ENCODE peak calls at places on chromosomes 3 and 15, in eight cellular contexts. L, Q, T, B, N, V, Z and A are unnamed samples.

GRCh38 chr3:25783661-25784512 is 644 bp upstream of the NGLY1 start:
- DNase-seq in L (peak), Q (no peak), T (peak), B (peak), N (peak), V (peak), Z (peak), A (peak)

GRCh38 chr15:27244047-27244446 is 273.1 kb downstream of the GABRG3 start:
- DNase-seq in L (no peak), Q (no peak), T (no peak), B (no peak), N (no peak), V (no peak), Z (no peak), A (no peak)

GRCh38 chr15:68210821-68211655 is 5.9 kb upstream of the CALML4 start:
- DNase-seq in L (peak), Q (no peak), T (peak), B (peak), N (peak), V (peak), Z (peak), A (peak)

GRCh38 chr3:54905230-54905888 is 22.5 kb downstream of the LRTM1 start:
- DNase-seq in L (no peak), Q (no peak), T (peak), B (no peak), N (no peak), V (no peak), Z (no peak), A (no peak)

GRCh38 chr3:161969867-161970266 is 473.3 kb downstream of the OTOL1 start:
- DNase-seq in L (no peak), Q (no peak), T (peak), B (no peak), N (no peak), V (no peak), Z (no peak), A (no peak)

GRCh38 chr3:13037458-13038117 is 35.6 kb downstream of the IQSEC1 start:
- DNase-seq in L (no peak), Q (no peak), T (peak), B (no peak), N (no peak), V (no peak), Z (no peak), A (no peak)

GRCh38 chr15:63140936-63141335 is 16.3 kb downstream of the RPS27L start:
- DNase-seq in L (no peak), Q (no peak), T (no peak), B (no peak), N (no peak), V (no peak), Z (no peak), A (no peak)

GRCh38 chr3:124748560-124749198 is 18.4 kb downstream of the UMPS start:
- DNase-seq in L (no peak), Q (no peak), T (no peak), B (no peak), N (no peak), V (no peak), Z (no peak), A (no peak)

GRCh38 chr3:42743204-42743995 is 29.7 kb downstream of the CCDC13 start:
- DNase-seq in L (no peak), Q (no peak), T (no peak), B (no peak), N (no peak), V (no peak), Z (no peak), A (peak)

GRCh38 chr3:38031022-38031994 is 1.9 kb upstream of the PLCD1 start:
- DNase-seq in L (peak), Q (peak), T (no peak), B (peak), N (peak), V (peak), Z (no peak), A (peak)

DNA sequence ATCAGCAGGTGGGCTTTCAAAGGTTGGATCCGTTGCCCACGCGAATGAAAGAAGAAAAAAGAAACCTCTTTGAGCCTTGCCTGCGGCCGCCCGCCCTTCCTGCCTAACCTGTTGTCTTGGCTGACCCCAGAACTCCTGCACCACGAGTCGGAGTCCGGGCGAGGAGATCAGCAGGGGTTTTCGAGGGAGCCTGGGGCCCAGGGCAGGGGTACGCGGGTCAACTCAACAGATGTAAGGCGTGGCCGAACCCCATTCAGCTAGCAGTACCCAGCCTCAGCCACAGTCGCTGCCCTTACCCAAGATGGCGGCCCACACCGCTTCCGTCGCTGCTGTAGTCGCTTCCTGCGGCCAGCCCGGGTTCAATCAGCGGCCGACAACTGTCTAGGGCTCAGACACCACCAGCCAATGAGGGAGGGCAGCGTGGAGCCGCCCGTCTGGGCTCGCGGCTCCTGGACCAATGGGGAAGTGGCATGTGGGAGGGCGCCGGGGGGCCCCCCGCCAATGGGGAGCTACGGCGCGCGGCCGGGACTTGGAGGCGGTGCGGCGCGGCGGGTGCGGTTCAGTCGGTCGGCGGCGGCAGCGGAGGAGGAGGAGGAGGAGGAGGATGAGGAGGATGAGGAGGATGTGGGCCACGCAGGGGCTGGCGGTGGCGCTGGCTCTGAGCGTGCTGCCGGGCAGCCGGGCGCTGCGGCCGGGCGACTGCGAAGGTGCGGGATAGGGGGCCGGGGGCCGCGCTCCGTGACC is at the start of gene MANF:
- DNase-seq in L (peak), Q (peak), T (peak), B (peak), N (peak), V (peak), Z (peak), A (peak)
- TF ChIP-seq POLR2A in L (peak), Q (peak), T (peak), B (peak), N (peak), V (peak), Z (peak), A (peak)

GRCh38 chr3:93924491-93924890 is 49.2 kb downstream of the PROS1 start:
- DNase-seq in L (no peak), Q (no peak), T (no peak), B (no peak), N (no peak), V (no peak), Z (no peak), A (no peak)

GRCh38 chr3:93931597-93932229 is 42.0 kb downstream of the PROS1 start:
- DNase-seq in L (no peak), Q (no peak), T (no peak), B (no peak), N (no peak), V (no peak), Z (no peak), A (no peak)

GRCh38 chr3:93934366-93935046 is 39.2 kb downstream of the PROS1 start:
- DNase-seq in L (no peak), Q (no peak), T (no peak), B (no peak), N (no peak), V (no peak), Z (no peak), A (no peak)

GRCh38 chr3:93930041-93930440 is 43.7 kb downstream of the PROS1 start:
- DNase-seq in L (no peak), Q (no peak), T (no peak), B (no peak), N (no peak), V (no peak), Z (no peak), A (no peak)
- H3K27ac ChIP-seq in L (no peak), Q (no peak), T (no peak), B (no peak), N (no peak), V (no peak), Z (no peak), A (no peak)

GRCh38 chr15:90219421-90220141 is 14.2 kb downstream of the CIB1 start:
- DNase-seq in L (no peak), Q (no peak), T (no peak), B (no peak), N (peak), V (no peak), Z (peak), A (no peak)
- TF ChIP-seq CTCF in L (peak), Q (peak), T (peak), B (peak), N (peak), V (peak), Z (peak), A (peak)

GRCh38 chr3:133805384-133805701 is 272 bp upstream of the SRPRB start:
- DNase-seq in L (no peak), Q (no peak), T (no peak), B (no peak), N (no peak), V (no peak), Z (no peak), A (no peak)

GRCh38 chr3:133799794-133800585 is 5.6 kb upstream of the SRPRB start:
- DNase-seq in L (no peak), Q (no peak), T (peak), B (no peak), N (no peak), V (peak), Z (no peak), A (no peak)

GRCh38 chr3:133804896-133805295 is 719 bp upstream of the SRPRB start:
- DNase-seq in L (no peak), Q (no peak), T (no peak), B (no peak), N (no peak), V (no peak), Z (no peak), A (no peak)

GRCh38 chr3:133803474-133803873 is 2.1 kb upstream of the SRPRB start:
- DNase-seq in L (no peak), Q (no peak), T (no peak), B (no peak), N (no peak), V (no peak), Z (no peak), A (no peak)

GRCh38 chr3:133805702-133806475 is at the start of gene SRPRB:
- DNase-seq in L (peak), Q (peak), T (peak), B (peak), N (peak), V (peak), Z (peak), A (peak)
- TF ChIP-seq POLR2A in L (peak), Q (peak), T (peak), B (no peak), N (peak), V (peak), Z (no peak), A (no peak)

GRCh38 chr3:157107037-157107436 is 52.9 kb downstream of the CCNL1 start:
- DNase-seq in L (no peak), Q (no peak), T (no peak), B (no peak), N (no peak), V (no peak), Z (no peak), A (no peak)
- H3K27ac ChIP-seq in L (peak), Q (no peak), T (no peak), B (peak), N (no peak), V (no peak), Z (no peak), A (no peak)

GRCh38 chr3:99620077-99620476 is 18.3 kb upstream of the COL8A1 start:
- DNase-seq in L (no peak), Q (no peak), T (no peak), B (no peak), N (no peak), V (no peak), Z (no peak), A (no peak)
- TF ChIP-seq CTCF in L (no peak), Q (peak), T (peak), B (no peak), N (no peak), V (no peak), Z (no peak), A (no peak)

DNA sequence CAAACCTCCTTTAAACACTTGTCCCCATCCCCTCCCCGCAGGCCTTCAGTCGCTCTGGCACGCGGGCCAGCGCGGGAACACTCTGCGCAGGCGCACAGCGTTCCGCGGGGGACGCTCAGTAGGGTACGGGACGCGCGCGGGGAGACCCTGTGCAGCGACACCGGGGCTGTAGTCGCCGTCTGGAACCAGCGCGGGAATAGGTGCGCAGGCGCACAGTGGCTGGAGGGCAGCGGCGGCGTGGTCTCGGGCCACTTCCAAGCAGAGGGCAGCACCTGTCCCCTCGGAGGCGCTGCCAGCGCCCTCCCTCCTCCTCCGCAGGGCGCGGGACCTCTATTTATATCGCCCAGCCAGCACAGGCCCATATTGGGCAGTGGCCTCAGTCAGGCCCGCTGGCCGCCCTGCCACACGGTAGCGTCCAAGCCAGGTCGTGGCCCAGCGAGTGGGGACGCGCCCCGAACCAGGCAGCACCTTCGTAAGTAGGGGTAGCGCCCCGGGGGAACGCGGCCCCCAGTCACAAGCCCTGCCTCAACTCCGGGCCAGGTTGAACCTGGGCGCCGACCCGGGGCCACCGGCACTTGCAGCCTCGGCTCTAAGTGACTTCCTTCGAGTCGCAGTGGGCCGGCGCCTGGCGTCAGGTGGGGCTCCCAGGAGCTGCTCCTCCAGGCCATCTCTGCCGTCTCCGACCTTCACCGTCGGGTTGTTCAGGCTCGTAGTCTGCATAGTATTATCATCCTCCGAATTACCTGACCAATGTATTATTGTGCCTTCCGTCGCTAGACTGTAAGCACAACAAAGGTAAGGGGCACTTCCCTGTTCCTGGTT is at the start of gene KBTBD12:
- DNase-seq in L (no peak), Q (no peak), T (no peak), B (peak), N (peak), V (peak), Z (no peak), A (no peak)
- TF ChIP-seq POLR2A in L (no peak), Q (no peak), T (no peak), B (no peak), N (peak), V (peak), Z (no peak), A (no peak)

DNA sequence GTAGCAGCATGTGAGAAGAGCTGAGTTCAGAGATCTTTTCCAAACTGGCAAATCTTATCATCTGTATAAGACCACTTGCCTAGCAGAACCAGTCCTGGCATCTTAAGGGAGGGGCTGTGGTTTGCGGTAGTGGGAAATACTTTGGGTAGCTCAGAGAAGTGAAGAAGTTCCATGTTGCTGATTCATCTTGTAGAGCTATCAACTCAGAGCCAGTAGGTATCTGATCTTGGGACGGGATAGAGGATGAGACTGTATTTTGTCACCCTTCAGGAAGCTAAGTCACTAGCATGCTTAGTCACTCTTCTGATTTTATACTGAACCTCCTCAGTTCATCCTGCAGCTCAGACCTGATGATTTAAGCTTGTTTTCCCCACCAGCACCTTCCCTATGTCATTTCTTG is 211.4 kb downstream of the NR1D2 start:
- DNase-seq in L (no peak), Q (peak), T (peak), B (no peak), N (no peak), V (no peak), Z (no peak), A (no peak)
- H3K27ac ChIP-seq in L (no peak), Q (no peak), T (no peak), B (no peak), N (no peak), V (peak), Z (no peak), A (no peak)